ENCODE peak calls at places on chromosomes 5 and 9, in eight cellular contexts. H is A549; G is neural progenitor cell; W is fibroblast of lung; J is CD8-positive, alpha-beta T cell; K is IMR-90; A is mesendoderm; P is right lobe of liver. C is an unnamed sample.

GRCh38 chr9:126440938-126441337 is 114.3 kb downstream of the MVB12B start:
- DNase-seq in A (no peak), J (no peak), W (peak; percentile 83), K (no peak), H (no peak), P (no peak), G (peak; percentile 71), C (no peak)

GRCh38 chr9:133644968-133645765 is 9.0 kb downstream of the DBH start:
- DNase-seq in W (no peak), J (no peak), A (no peak), K (no peak), P (no peak), G (no peak), H (no peak), C (no peak)

GRCh38 chr5:54860321-54860720 is 125.1 kb downstream of the ESM1 start:
- DNase-seq in P (no peak), G (no peak), J (no peak), W (no peak), K (no peak), H (no peak), A (no peak), C (no peak)

GRCh38 chr9:134483361-134484184 is 157.3 kb downstream of the RXRA start:
- DNase-seq in A (no peak), J (no peak), G (no peak), H (no peak), P (peak; percentile 25), K (no peak), W (no peak), C (no peak)

GRCh38 chr5:56148453-56148971 is 84.6 kb downstream of the ANKRD55 start:
- DNase-seq in G (no peak), K (no peak), A (no peak), H (no peak), P (no peak), W (peak; percentile 30), J (peak; percentile 56), C (no peak)

GRCh38 chr5:73454379-73455036 is 5.9 kb upstream of the FOXD1 start:
- DNase-seq in W (peak; percentile 55), A (peak; percentile 95), H (peak; percentile 83), K (peak; percentile 62), G (peak; percentile 84), J (no peak), P (no peak), C (peak; percentile 88)

GRCh38 chr5:156479864-156480263 is 152.9 kb downstream of the SGCD start:
- DNase-seq in W (peak; percentile 14), J (no peak), K (peak; percentile 92), G (no peak), P (no peak), A (peak; percentile 35), H (peak; percentile 16), C (no peak)

GRCh38 chr9:134561427-134562145 is 80.0 kb upstream of the COL5A1 start:
- DNase-seq in J (no peak), K (no peak), G (no peak), A (no peak), W (no peak), P (no peak), H (no peak), C (no peak)

GRCh38 chr9:21833090-21833801 is 30.8 kb downstream of the MTAP start:
- DNase-seq in J (no peak), H (no peak), W (no peak), G (no peak), P (no peak), A (no peak), K (no peak), C (no peak)

GRCh38 chr5:138000102-138000723 is 32.7 kb downstream of the FAM13B start:
- DNase-seq in P (no peak), J (no peak), K (peak; percentile 66), G (no peak), W (peak; percentile 73), A (peak; percentile 26), H (peak; percentile 86), C (no peak)

GRCh38 chr5:154190652-154191304 is at the start of gene GALNT10:
- DNase-seq in P (peak; percentile 76), K (peak; percentile 66), H (peak; percentile 68), A (peak; percentile 71), G (peak; percentile 91), J (no peak), W (peak; percentile 67), C (no peak)

GRCh38 chr5:43773032-43773830 is 170.3 kb downstream of the NNT start:
- DNase-seq in G (no peak), H (peak; percentile 14), P (no peak), K (peak; percentile 67), A (peak; percentile 89), J (no peak), W (peak; percentile 82), C (peak; percentile 18)

GRCh38 chr5:59599729-59600128 is 293.8 kb downstream of the PDE4D start:
- DNase-seq in J (no peak), A (no peak), H (no peak), W (no peak), P (no peak), G (no peak), K (no peak), C (no peak)

GRCh38 chr5:59598547-59598874 is 295.0 kb downstream of the PDE4D start:
- DNase-seq in J (no peak), P (no peak), K (no peak), A (no peak), W (no peak), G (no peak), H (no peak), C (no peak)

GRCh38 chr5:59600153-59600552 is 293.4 kb downstream of the PDE4D start:
- DNase-seq in G (no peak), A (no peak), P (no peak), H (no peak), K (no peak), J (no peak), W (no peak), C (no peak)

GRCh38 chr5:59596586-59597348 is 296.8 kb downstream of the PDE4D start:
- DNase-seq in H (no peak), J (no peak), P (no peak), W (peak; percentile 65), K (peak; percentile 44), G (no peak), A (no peak), C (no peak)

GRCh38 chr5:59597690-59598546 is 295.6 kb downstream of the PDE4D start:
- DNase-seq in A (no peak), P (no peak), J (no peak), H (no peak), K (no peak), G (no peak), W (no peak), C (no peak)
- H3K27ac ChIP-seq in A (no peak overlapping the region), P (no peak overlapping the region), J (no peak overlapping the region), H (peak overlapping the region; percentile 74), K (no peak overlapping the region), G (no peak overlapping the region), W (no peak overlapping the region), C (no peak overlapping the region)

DNA sequence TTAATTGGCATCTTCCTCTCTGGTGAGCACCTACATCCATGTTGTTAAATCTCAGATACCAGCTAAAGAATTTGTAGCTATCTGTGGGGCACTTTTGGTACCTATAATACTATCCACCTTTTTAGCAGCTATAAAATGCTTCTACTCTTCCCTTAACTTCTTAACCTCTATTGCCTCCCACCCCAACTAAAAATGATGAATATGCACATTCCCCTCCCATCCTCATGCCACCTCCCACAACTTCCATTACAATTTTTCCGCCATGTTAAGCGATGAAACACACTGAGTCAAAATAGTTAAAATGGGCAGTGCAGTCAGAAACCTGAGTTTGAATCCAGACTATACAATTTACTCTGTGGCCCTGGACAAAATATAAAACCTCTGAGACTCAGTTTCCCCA is 10.1 kb downstream of the SSBP2 start:
- DNase-seq in K (no peak), G (no peak), J (no peak), P (no peak), H (no peak), A (no peak), W (no peak), C (no peak)
- H3K4me1 ChIP-seq in K (peaks cover 2% of the 10 kb centered on the region), G (peaks cover 15% of the 10 kb centered on the region), J (no peaks in the 10 kb centered on the region), P (no peaks in the 10 kb centered on the region), H (peaks cover 7% of the 10 kb centered on the region), A (no peaks in the 10 kb centered on the region), W (no peaks in the 10 kb centered on the region), C (no peaks in the 10 kb centered on the region)

GRCh38 chr5:177509991-177510566 is 453 bp upstream of the DOK3 start:
- DNase-seq in J (no peak), H (no peak), G (no peak), W (no peak), K (no peak), A (no peak), P (peak; percentile 60), C (no peak)

GRCh38 chr5:177507596-177508216 is 1.9 kb downstream of the DOK3 start:
- DNase-seq in H (no peak), P (no peak), A (no peak), G (no peak), W (no peak), J (no peak), K (no peak), C (no peak)

GRCh38 chr5:177508217-177508611 is 1.4 kb downstream of the DOK3 start:
- DNase-seq in W (no peak), G (no peak), H (no peak), J (no peak), A (no peak), P (peak; percentile 60), K (no peak), C (no peak)

GRCh38 chr5:177509361-177509951 is at the start of gene DOK3:
- DNase-seq in J (no peak), P (peak; percentile 75), G (no peak), A (no peak), H (no peak), W (no peak), K (no peak), C (no peak)

DNA sequence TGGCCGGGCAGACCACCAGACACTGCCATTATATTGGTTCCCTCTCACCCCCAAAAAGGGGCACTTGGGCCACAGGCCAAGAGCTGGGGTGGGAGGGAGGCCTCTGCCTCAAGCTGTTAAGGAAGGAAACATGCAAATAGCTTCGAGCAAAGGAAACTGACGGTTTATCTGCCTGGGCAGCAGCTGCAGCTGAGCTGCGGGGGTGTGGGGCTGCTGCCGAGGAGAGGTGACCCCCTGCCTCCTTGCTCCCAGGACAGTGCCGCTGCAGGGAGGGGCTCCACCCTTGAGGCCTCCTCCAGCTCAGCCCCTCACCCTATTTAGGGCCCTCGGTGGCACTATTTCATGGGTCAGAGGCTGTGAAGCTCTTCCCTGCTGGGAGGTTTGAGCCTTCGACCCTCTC is 789 bp downstream of the DOK3 start:
- DNase-seq in G (no peak), J (no peak), W (no peak), A (no peak), H (no peak), P (peak; percentile 59), K (no peak), C (no peak)
- H3K27ac ChIP-seq in G (no peak overlapping the region), J (no peak overlapping the region), W (no peak overlapping the region), A (no peak overlapping the region), H (no peak overlapping the region), P (peak overlapping the region; percentile 50), K (no peak overlapping the region), C (no peak overlapping the region)

DNA sequence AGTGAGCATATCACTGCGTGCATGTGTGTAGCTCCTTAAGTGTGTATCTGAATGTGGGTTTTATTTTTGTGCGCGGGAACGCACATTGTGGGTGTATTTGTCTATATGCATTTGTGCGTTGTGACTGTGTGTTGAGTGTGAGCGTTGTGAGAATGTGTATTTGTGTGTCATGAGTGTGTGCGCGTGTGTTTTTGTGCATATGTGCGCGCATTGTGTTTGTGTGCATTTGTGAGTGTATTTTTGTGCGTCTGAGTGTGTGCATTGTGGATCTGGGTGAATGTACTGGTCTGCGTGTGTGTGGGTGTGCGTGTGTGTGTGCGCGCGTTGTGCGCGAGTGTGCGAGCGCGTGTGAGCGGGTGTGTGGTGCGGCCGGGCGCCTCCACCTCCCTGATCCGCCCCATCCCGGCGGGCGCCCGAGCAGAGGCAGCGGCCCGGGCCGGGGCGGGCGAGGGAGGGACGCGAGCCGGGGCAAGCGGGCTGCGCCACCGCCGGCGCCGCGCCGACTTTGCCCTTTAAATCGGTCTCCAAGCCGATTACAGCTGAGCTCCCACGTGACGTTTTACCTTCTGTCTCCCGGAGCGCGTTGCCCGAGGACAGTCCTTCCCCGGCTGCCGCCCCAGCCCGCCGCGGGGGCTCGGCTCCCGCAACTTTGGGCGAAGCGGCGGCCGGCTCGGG is at the start of gene RASGRF2:
- DNase-seq in H (peak; percentile 22), K (peak; percentile 44), P (peak; percentile 57), J (peak; percentile 75), W (peak; percentile 59), A (peak; percentile 84), G (peak; percentile 88), C (no peak)
- H3K4me1 ChIP-seq in H (peaks cover 15% of the 10 kb centered on the region), K (peaks cover 7% of the 10 kb centered on the region), P (no peaks in the 10 kb centered on the region), J (peaks cover 51% of the 10 kb centered on the region), W (peaks cover 10% of the 10 kb centered on the region), A (peaks cover 6% of the 10 kb centered on the region), G (peaks cover 33% of the 10 kb centered on the region), C (peaks cover 7% of the 10 kb centered on the region)

C was measured in iPS DF 6.9.